ENCODE peak calls at places on chromosomes 1 and 21, in nine cellular contexts. N is cardiac fibroblast; V is NCI-H1092; A is cardiac muscle cell; T is Jurkat, Clone E6-1; G is substantia nigra; F is uterus; X is cerebellum; R is left colon. S is an unnamed sample.

GRCh38 chr1:94250341-94250740 is 13.0 kb upstream of the ARHGAP29 start:
- DNase-seq in N (no peak), G (no peak), V (no peak), F (no peak), X (no peak), T (no peak), R (no peak), A (no peak), S (no peak)

GRCh38 chr1:103365860-103366569 is 159.5 kb upstream of the RNPC3 start:
- DNase-seq in N (peak), V (no peak), T (no peak), A (no peak), R (no peak), G (no peak), X (no peak), F (no peak), S (no peak)

GRCh38 chr1:73909043-73909567 is 288.9 kb downstream of the LRRIQ3 start:
- DNase-seq in A (no peak), F (no peak), N (no peak), R (no peak), V (no peak), T (no peak), G (no peak), X (no peak), S (no peak)

GRCh38 chr1:19814681-19815503 is at the start of gene RNF186:
- DNase-seq in R (peak), G (no peak), N (no peak), A (no peak), V (peak), X (no peak), F (no peak), T (no peak), S (no peak)

GRCh38 chr1:230303822-230304221 is 122.3 kb downstream of the PGBD5 start:
- DNase-seq in V (no peak), T (no peak), G (no peak), R (no peak), F (peak), A (no peak), X (no peak), N (peak), S (no peak)

GRCh38 chr1:224621813-224622682 is 5.9 kb downstream of the CNIH3 start:
- DNase-seq in N (no peak), V (no peak), A (no peak), T (no peak), F (no peak), R (no peak), G (no peak), X (no peak), S (no peak)

GRCh38 chr1:180131510-180131909 is 23.2 kb upstream of the QSOX1 start:
- DNase-seq in R (no peak), X (no peak), T (no peak), N (peak), A (no peak), V (no peak), G (no peak), F (no peak), S (no peak)

GRCh38 chr21:29254550-29254949 is 44.2 kb upstream of the BACH1 start:
- DNase-seq in A (no peak), F (no peak), V (no peak), R (no peak), G (no peak), N (no peak), X (no peak), T (no peak), S (no peak)

GRCh38 chr1:8423134-8423701 is 105.3 kb downstream of the SLC45A1 start:
- DNase-seq in A (peak), G (no peak), R (no peak), N (peak), F (peak), V (peak), T (no peak), X (peak), S (no peak)

GRCh38 chr1:74396942-74397341 is 115.5 kb downstream of the LRRC53 start:
- DNase-seq in T (no peak), V (no peak), A (peak), R (no peak), N (no peak), G (no peak), X (no peak), F (peak), S (no peak)

GRCh38 chr21:14841511-14842472 is 223.0 kb downstream of the NRIP1 start:
- DNase-seq in F (no peak), A (no peak), X (no peak), T (no peak), N (no peak), R (no peak), G (no peak), V (no peak), S (no peak)

GRCh38 chr21:31943586-31943985 is 70.8 kb downstream of the HUNK start:
- DNase-seq in X (no peak), A (no peak), N (no peak), G (no peak), V (no peak), T (no peak), F (no peak), R (no peak), S (no peak)

GRCh38 chr1:116498789-116499628 is 71.8 kb downstream of the CD58 start:
- DNase-seq in V (peak), G (peak), A (peak), F (no peak), X (peak), T (peak), N (peak), R (peak), S (peak)

GRCh38 chr1:2495546-2495945 is 19.5 kb downstream of the PLCH2 start:
- DNase-seq in R (no peak), G (no peak), A (no peak), V (no peak), X (no peak), T (no peak), N (no peak), F (no peak), S (no peak)

GRCh38 chr1:145720556-145720877 is 1.2 kb downstream of the CD160 start:
- DNase-seq in T (no peak), N (peak), G (no peak), X (no peak), R (no peak), A (no peak), V (no peak), F (no peak), S (no peak)

GRCh38 chr1:201665036-201665435 is 126.1 kb downstream of the NAV1 start:
- DNase-seq in R (no peak), V (no peak), F (no peak), A (no peak), T (no peak), X (no peak), N (no peak), G (no peak), S (peak)